ENCODE peak calls at places on chromosomes 16 and 17, in nine cellular contexts. V is PC-3, H is fibroblast of mammary gland, Y is AG10803, K is neural progenitor cell, P is RWPE1, A is endothelial cell, G is IMR-90, M is upper lobe of right lung. Z is an unnamed sample.

GRCh38 chr16:1839554-1839953 is 12.5 kb downstream of the FAHD1 start:
- DNase-seq in V (no peak), H (peak), Y (peak), K (no peak), P (no peak), A (no peak), G (peak), M (no peak), Z (no peak)

GRCh38 chr16:56972898-56973689 is 11.3 kb downstream of the CETP start:
- DNase-seq in V (no peak), H (no peak), Y (no peak), K (no peak), P (no peak), A (no peak), G (no peak), M (no peak), Z (no peak)

GRCh38 chr17:1414634-1415033 is 14.6 kb upstream of the YWHAE start:
- DNase-seq in V (no peak), H (no peak), Y (no peak), K (no peak), P (no peak), A (no peak), G (no peak), M (peak), Z (no peak)

GRCh38 chr16:49472598-49472997 is 99.0 kb downstream of the C16orf78 start:
- DNase-seq in V (no peak), H (no peak), Y (no peak), K (peak), P (no peak), A (no peak), G (no peak), M (peak), Z (no peak)

GRCh38 chr17:51298508-51299371 is 38.4 kb downstream of the UTP18 start:
- DNase-seq in V (peak), H (peak), Y (peak), K (peak), P (peak), A (peak), G (peak), M (no peak), Z (no peak)

GRCh38 chr17:43952724-43953666 is 745 bp downstream of the PYY start:
- DNase-seq in V (no peak), H (no peak), Y (no peak), K (peak), P (no peak), A (peak), G (no peak), M (no peak), Z (no peak)

GRCh38 chr16:1381655-1382406 is 30.1 kb downstream of the GNPTG start:
- DNase-seq in V (no peak), H (no peak), Y (no peak), K (no peak), P (no peak), A (no peak), G (no peak), M (no peak), Z (no peak)

GRCh38 chr16:8253718-8254117 is 336.6 kb downstream of the TMEM114 start:
- DNase-seq in V (no peak), H (no peak), Y (no peak), K (no peak), P (no peak), A (no peak), G (no peak), M (no peak), Z (no peak)

GRCh38 chr16:31519746-31520145 is 8.0 kb upstream of the AHSP start:
- DNase-seq in V (no peak), H (no peak), Y (no peak), K (peak), P (no peak), A (no peak), G (no peak), M (no peak), Z (no peak)

GRCh38 chr16:86836503-86837125 is 258.3 kb downstream of the FOXL1 start:
- DNase-seq in V (peak), H (peak), Y (peak), K (no peak), P (peak), A (no peak), G (peak), M (no peak), Z (no peak)

GRCh38 chr17:16477255-16477654 is 14.7 kb downstream of the LRRC75A start:
- DNase-seq in V (peak), H (peak), Y (peak), K (no peak), P (peak), A (no peak), G (peak), M (no peak), Z (no peak)

GRCh38 chr16:17467923-17468540 is 2.7 kb downstream of the XYLT1 start:
- DNase-seq in V (no peak), H (peak), Y (peak), K (peak), P (no peak), A (peak), G (peak), M (peak), Z (no peak)

GRCh38 chr17:78120971-78121800 is 7.4 kb downstream of the TMC6 start:
- DNase-seq in V (no peak), H (no peak), Y (no peak), K (no peak), P (no peak), A (no peak), G (no peak), M (no peak), Z (no peak)

GRCh38 chr17:50473901-50474300 is 4.8 kb upstream of the RSAD1 start:
- DNase-seq in V (no peak), H (no peak), Y (no peak), K (no peak), P (no peak), A (no peak), G (no peak), M (no peak), Z (no peak)

GRCh38 chr16:74667215-74667765 is 613 bp upstream of the RFWD3 start:
- DNase-seq in V (no peak), H (no peak), Y (peak), K (peak), P (peak), A (peak), G (peak), M (no peak), Z (peak)

GRCh38 chr16:11010576-11011221 is 66.3 kb downstream of the CLEC16A start:
- DNase-seq in V (no peak), H (peak), Y (no peak), K (no peak), P (no peak), A (no peak), G (no peak), M (no peak), Z (no peak)

GRCh38 chr16:86319871-86320270 is 190.5 kb upstream of the FOXF1 start:
- DNase-seq in V (no peak), H (no peak), Y (peak), K (no peak), P (no peak), A (no peak), G (peak), M (no peak), Z (no peak)

GRCh38 chr17:77391668-77392375 is 251.1 kb downstream of the SEC14L1 start:
- DNase-seq in V (peak), H (peak), Y (peak), K (peak), P (no peak), A (no peak), G (peak), M (no peak), Z (no peak)

GRCh38 chr17:81427446-81428120 is 32.3 kb downstream of the BAHCC1 start:
- DNase-seq in V (no peak), H (no peak), Y (no peak), K (peak), P (no peak), A (no peak), G (no peak), M (peak), Z (no peak)

GRCh38 chr17:57636274-57636673 is 108.8 kb downstream of the CCDC182 start:
- DNase-seq in V (no peak), H (no peak), Y (no peak), K (no peak), P (no peak), A (no peak), G (no peak), M (no peak), Z (no peak)

GRCh38 chr17:1574697-1575471 is 12.3 kb upstream of the PITPNA start:
- DNase-seq in V (no peak), H (no peak), Y (no peak), K (no peak), P (no peak), A (peak), G (no peak), M (peak), Z (no peak)

GRCh38 chr17:62675260-62675659 is 47.8 kb downstream of the MRC2 start:
- DNase-seq in V (no peak), H (no peak), Y (peak), K (no peak), P (no peak), A (no peak), G (no peak), M (no peak), Z (no peak)

GRCh38 chr17:15321556-15322250 is 19.7 kb downstream of the TEKT3 start:
- DNase-seq in V (peak), H (peak), Y (peak), K (no peak), P (no peak), A (no peak), G (peak), M (no peak), Z (no peak)

GRCh38 chr17:31072186-31072585 is 22.6 kb upstream of the NF1 start:
- DNase-seq in V (no peak), H (peak), Y (peak), K (peak), P (peak), A (no peak), G (peak), M (no peak), Z (no peak)

GRCh38 chr17:1904273-1905052 is 74.7 kb downstream of the RPA1 start:
- DNase-seq in V (no peak), H (no peak), Y (no peak), K (no peak), P (no peak), A (no peak), G (no peak), M (no peak), Z (no peak)

GRCh38 chr16:67886387-67886786 is 1.7 kb downstream of the NRN1L start:
- DNase-seq in V (no peak), H (no peak), Y (no peak), K (no peak), P (no peak), A (no peak), G (no peak), M (peak), Z (no peak)

GRCh38 chr17:40352779-40353394 is 11.7 kb downstream of the GJD3 start:
- DNase-seq in V (no peak), H (peak), Y (no peak), K (no peak), P (no peak), A (no peak), G (no peak), M (no peak), Z (no peak)

GRCh38 chr17:4739122-4740024 is at the start of the genes CXCL16 and ZMYND15:
- DNase-seq in V (peak), H (peak), Y (peak), K (peak), P (peak), A (peak), G (no peak), M (peak), Z (peak)

GRCh38 chr17:50507871-50508572 is at the start of gene MYCBPAP:
- DNase-seq in V (peak), H (peak), Y (peak), K (peak), P (no peak), A (peak), G (peak), M (peak), Z (peak)

GRCh38 chr16:67530013-67530939 is 1.6 kb downstream of the RIPOR1 start:
- DNase-seq in V (peak), H (peak), Y (peak), K (peak), P (no peak), A (no peak), G (peak), M (peak), Z (peak)

GRCh38 chr16:22264786-22265185 is 32.4 kb upstream of the POLR3E start:
- DNase-seq in V (no peak), H (no peak), Y (peak), K (peak), P (no peak), A (no peak), G (no peak), M (no peak), Z (no peak)

GRCh38 chr17:69269174-69269998 is 40.8 kb upstream of the ABCA10 start:
- DNase-seq in V (peak), H (peak), Y (peak), K (no peak), P (peak), A (no peak), G (peak), M (no peak), Z (no peak)

GRCh38 chr17:58172369-58173071 is 5.7 kb downstream of the OR4D2 start:
- DNase-seq in V (peak), H (peak), Y (no peak), K (peak), P (peak), A (peak), G (peak), M (no peak), Z (no peak)

GRCh38 chr16:63324306-63324705 is 1288.1 kb upstream of the CDH8 start:
- DNase-seq in V (no peak), H (no peak), Y (no peak), K (no peak), P (no peak), A (no peak), G (no peak), M (no peak), Z (no peak)

GRCh38 chr16:6977291-6977690 is 355.4 kb upstream of the RBFOX1 start:
- DNase-seq in V (no peak), H (no peak), Y (no peak), K (no peak), P (no peak), A (no peak), G (no peak), M (no peak), Z (no peak)

GRCh38 chr16:79449067-79449466 is 151.5 kb downstream of the MAF start:
- DNase-seq in V (no peak), H (no peak), Y (no peak), K (no peak), P (no peak), A (no peak), G (no peak), M (no peak), Z (no peak)

GRCh38 chr17:40065041-40065770 is 2.4 kb downstream of the THRA start:
- DNase-seq in V (no peak), H (peak), Y (peak), K (peak), P (no peak), A (no peak), G (peak), M (no peak), Z (no peak)

GRCh38 chr16:85491798-85492616 is 121.1 kb upstream of the GSE1 start:
- DNase-seq in V (peak), H (peak), Y (peak), K (no peak), P (peak), A (no peak), G (no peak), M (peak), Z (no peak)

GRCh38 chr16:58129097-58129936 is at the start of gene CFAP20:
- DNase-seq in V (peak), H (peak), Y (peak), K (peak), P (peak), A (peak), G (peak), M (peak), Z (peak)
- TF ChIP-seq CTCF in V (no peak), H (no peak), Y (no peak), K (no peak), P (no peak), A (no peak), G (no peak), M (no peak), Z (no peak)

GRCh38 chr17:75205793-75206163 is 299 bp downstream of the NUP85 start:
- DNase-seq in V (no peak), H (no peak), Y (no peak), K (no peak), P (peak), A (no peak), G (no peak), M (no peak), Z (no peak)

GRCh38 chr17:75209061-75209460 is 3.6 kb downstream of the NUP85 start:
- DNase-seq in V (no peak), H (no peak), Y (no peak), K (no peak), P (no peak), A (no peak), G (no peak), M (no peak), Z (no peak)

GRCh38 chr17:75208161-75208560 is 2.7 kb downstream of the NUP85 start:
- DNase-seq in V (no peak), H (no peak), Y (no peak), K (no peak), P (no peak), A (no peak), G (no peak), M (no peak), Z (no peak)

GRCh38 chr17:75207760-75208159 is 2.3 kb downstream of the NUP85 start:
- DNase-seq in V (no peak), H (peak), Y (no peak), K (no peak), P (no peak), A (no peak), G (no peak), M (no peak), Z (no peak)

DNA sequence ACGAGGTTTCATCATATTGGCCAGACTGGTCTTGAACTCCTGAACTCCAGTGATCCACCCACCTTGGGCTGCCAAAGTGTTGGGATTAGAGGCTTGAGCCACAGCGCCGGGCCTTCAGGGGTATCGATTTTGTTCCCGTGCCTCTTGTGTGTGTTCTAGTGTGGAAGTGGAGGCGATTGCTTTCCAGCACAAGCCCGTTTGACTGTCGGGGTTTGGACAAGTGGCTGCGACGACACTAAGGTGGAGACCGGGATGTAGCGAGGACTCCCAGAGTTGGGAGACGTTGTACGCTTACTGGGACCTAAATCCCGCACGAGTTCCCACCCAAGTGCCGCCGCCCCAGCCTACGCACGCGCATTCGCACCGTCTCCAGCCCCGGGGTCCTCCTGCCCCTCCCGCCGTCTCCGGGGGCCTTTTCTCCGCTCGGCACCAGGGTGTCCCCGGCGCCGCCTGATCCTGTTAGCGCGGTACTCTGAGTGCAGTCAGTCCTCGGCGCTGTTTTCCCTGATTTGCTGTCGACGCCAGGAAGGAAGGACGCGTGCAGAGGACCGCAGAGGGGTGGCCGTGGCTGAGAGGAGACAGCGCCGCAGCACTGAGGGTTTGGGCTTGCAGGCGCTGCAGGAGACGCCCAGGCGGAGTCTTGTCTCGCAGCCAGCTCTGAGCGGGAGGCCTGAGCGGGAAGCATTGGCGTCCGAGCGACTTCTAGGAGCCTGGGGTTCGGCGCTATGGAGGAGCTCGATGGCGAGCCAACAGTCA is at the start of gene NUP85:
- DNase-seq in V (peak), H (peak), Y (peak), K (peak), P (peak), A (peak), G (peak), M (peak), Z (peak)
- TF ChIP-seq CTCF in V (no peak), H (no peak), Y (no peak), K (no peak), P (no peak), A (no peak), G (no peak), M (no peak), Z (no peak)

DNA sequence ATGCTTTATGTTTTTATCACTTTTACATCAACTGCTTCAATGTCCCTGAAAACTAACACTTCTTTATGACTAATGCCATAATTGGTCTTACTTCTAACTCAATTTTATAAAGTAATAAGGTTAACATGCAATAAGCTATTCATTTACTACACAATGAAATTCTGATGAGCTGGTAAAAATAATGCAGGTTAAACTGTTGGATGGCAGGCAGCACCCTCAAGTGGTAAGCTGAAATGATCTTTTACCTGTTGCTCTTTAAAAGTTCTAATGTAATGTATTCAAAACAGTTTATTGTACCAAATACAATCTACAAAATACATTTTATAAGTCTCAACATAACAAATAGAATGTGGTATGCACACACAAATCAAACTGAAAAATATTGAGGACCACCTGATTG is 1280.3 kb downstream of the CDH8 start:
- DNase-seq in V (no peak), H (no peak), Y (peak), K (no peak), P (no peak), A (no peak), G (no peak), M (no peak), Z (no peak)
- TF ChIP-seq CTCF in V (no peak), H (no peak), Y (peak), K (peak), P (no peak), A (no peak), G (no peak), M (no peak), Z (no peak)

GRCh38 chr16:25996052-25996451 is 304.3 kb downstream of the HS3ST4 start:
- DNase-seq in V (no peak), H (no peak), Y (no peak), K (no peak), P (no peak), A (no peak), G (no peak), M (no peak), Z (no peak)
- TF ChIP-seq CTCF in V (no peak), H (no peak), Y (no peak), K (peak), P (no peak), A (peak), G (no peak), M (no peak), Z (no peak)

DNA sequence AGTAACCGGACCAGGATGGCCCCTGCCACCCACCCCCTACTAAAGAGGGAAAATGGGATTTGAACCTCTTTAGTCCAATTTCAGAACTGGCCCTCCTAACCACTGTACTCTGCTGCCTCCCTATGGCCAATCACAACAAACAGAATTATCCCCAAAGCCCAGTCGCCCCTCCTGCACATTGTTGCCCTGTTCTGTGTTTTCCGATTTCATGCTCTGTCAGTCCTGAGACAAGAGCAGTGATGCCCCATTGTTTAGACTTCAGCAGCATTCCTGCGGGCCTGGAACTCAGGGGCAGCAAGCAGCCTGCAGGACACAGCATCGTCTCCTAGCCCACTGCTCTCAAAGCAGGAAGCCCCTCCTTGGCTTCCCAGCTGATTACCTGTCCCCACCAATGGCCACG is 20.5 kb upstream of the KLHL11 start:
- DNase-seq in V (no peak), H (no peak), Y (no peak), K (peak), P (no peak), A (no peak), G (no peak), M (no peak), Z (no peak)
- TF ChIP-seq CTCF in V (peak), H (no peak), Y (peak), K (peak), P (peak), A (no peak), G (peak), M (peak), Z (no peak)

GRCh38 chr17:8072339-8072726 is 15.2 kb downstream of the ALOX12B start:
- DNase-seq in V (no peak), H (no peak), Y (no peak), K (peak), P (no peak), A (no peak), G (no peak), M (no peak), Z (no peak)
- TF ChIP-seq CTCF in V (no peak), H (no peak), Y (no peak), K (no peak), P (no peak), A (no peak), G (no peak), M (no peak), Z (no peak)

GRCh38 chr16:71648921-71649320 is 22.9 kb downstream of the MARVELD3 start:
- DNase-seq in V (peak), H (peak), Y (no peak), K (peak), P (no peak), A (peak), G (no peak), M (no peak), Z (no peak)
- TF ChIP-seq CTCF in V (peak), H (peak), Y (peak), K (peak), P (no peak), A (no peak), G (peak), M (peak), Z (no peak)